ENCODE peak calls at places on chromosomes 2 and 18, in five cellular contexts. One of them, this sample, is unnamed.

GRCh38 chr18:3151379-3152264 is 68.1 kb downstream of the MYOM1 start:
- DNase-seq in BE2C: no peak
- DNase-seq in OCI-LY7: peak; percentile 59
- DNase-seq in CD8-positive, alpha-beta memory T cell: peak; percentile 37
- DNase-seq in pancreas: no peak
- DNase-seq in this sample: no peak

GRCh38 chr2:33107690-33108482 is 161.1 kb downstream of the LTBP1 start:
- DNase-seq in BE2C: no peak
- DNase-seq in OCI-LY7: no peak
- DNase-seq in CD8-positive, alpha-beta memory T cell: no peak
- DNase-seq in pancreas: no peak
- DNase-seq in this sample: no peak

GRCh38 chr18:7946724-7947377 is 379.7 kb downstream of the PTPRM start:
- DNase-seq in BE2C: no peak
- DNase-seq in OCI-LY7: no peak
- DNase-seq in CD8-positive, alpha-beta memory T cell: no peak
- DNase-seq in pancreas: no peak
- DNase-seq in this sample: peak; percentile 89

GRCh38 chr2:10378189-10378588 is 69.9 kb downstream of the ODC1 start:
- DNase-seq in BE2C: no peak
- DNase-seq in OCI-LY7: peak; percentile 96
- DNase-seq in CD8-positive, alpha-beta memory T cell: peak; percentile 37
- DNase-seq in pancreas: no peak
- DNase-seq in this sample: no peak

GRCh38 chr2:120204022-120204405 is 19.2 kb downstream of the TMEM185B start:
- DNase-seq in BE2C: no peak
- DNase-seq in OCI-LY7: no peak
- DNase-seq in CD8-positive, alpha-beta memory T cell: no peak
- DNase-seq in pancreas: no peak
- DNase-seq in this sample: no peak

GRCh38 chr2:36536776-36537175 is 61.2 kb downstream of the FEZ2 start:
- DNase-seq in BE2C: no peak
- DNase-seq in OCI-LY7: no peak
- DNase-seq in CD8-positive, alpha-beta memory T cell: no peak
- DNase-seq in pancreas: no peak
- DNase-seq in this sample: no peak

GRCh38 chr2:96156926-96157648 is 11.8 kb upstream of the DUSP2 start:
- DNase-seq in BE2C: no peak
- DNase-seq in OCI-LY7: peak; percentile 81
- DNase-seq in CD8-positive, alpha-beta memory T cell: no peak
- DNase-seq in pancreas: no peak
- DNase-seq in this sample: no peak

GRCh38 chr2:212994976-212995375 is 156.4 kb downstream of the IKZF2 start:
- DNase-seq in BE2C: no peak
- DNase-seq in OCI-LY7: no peak
- DNase-seq in CD8-positive, alpha-beta memory T cell: no peak
- DNase-seq in pancreas: no peak
- DNase-seq in this sample: no peak

GRCh38 chr2:241865957-241866858 is 3.3 kb upstream of the RTP5 start:
- DNase-seq in BE2C: peak; percentile 55
- DNase-seq in OCI-LY7: no peak
- DNase-seq in CD8-positive, alpha-beta memory T cell: no peak
- DNase-seq in pancreas: no peak
- DNase-seq in this sample: no peak

GRCh38 chr18:42025491-42025890 is 70.5 kb downstream of the PIK3C3 start:
- DNase-seq in BE2C: no peak
- DNase-seq in OCI-LY7: no peak
- DNase-seq in CD8-positive, alpha-beta memory T cell: no peak
- DNase-seq in pancreas: no peak
- DNase-seq in this sample: no peak

GRCh38 chr2:86193901-86194567 is 1.2 kb downstream of the IMMT start:
- DNase-seq in BE2C: no peak
- DNase-seq in OCI-LY7: peak; percentile 40
- DNase-seq in CD8-positive, alpha-beta memory T cell: no peak
- DNase-seq in pancreas: no peak
- DNase-seq in this sample: no peak
- H3K4me1 ChIP-seq in BE2C: no peaks in the 10 kb centered on the region
- H3K4me1 ChIP-seq in OCI-LY7: peaks cover 43% of the 10 kb centered on the region
- H3K4me1 ChIP-seq in CD8-positive, alpha-beta memory T cell: peaks cover 34% of the 10 kb centered on the region
- H3K4me1 ChIP-seq in pancreas: peaks cover 10% of the 10 kb centered on the region
- H3K4me1 ChIP-seq in this sample: peaks cover 18% of the 10 kb centered on the region

DNA sequence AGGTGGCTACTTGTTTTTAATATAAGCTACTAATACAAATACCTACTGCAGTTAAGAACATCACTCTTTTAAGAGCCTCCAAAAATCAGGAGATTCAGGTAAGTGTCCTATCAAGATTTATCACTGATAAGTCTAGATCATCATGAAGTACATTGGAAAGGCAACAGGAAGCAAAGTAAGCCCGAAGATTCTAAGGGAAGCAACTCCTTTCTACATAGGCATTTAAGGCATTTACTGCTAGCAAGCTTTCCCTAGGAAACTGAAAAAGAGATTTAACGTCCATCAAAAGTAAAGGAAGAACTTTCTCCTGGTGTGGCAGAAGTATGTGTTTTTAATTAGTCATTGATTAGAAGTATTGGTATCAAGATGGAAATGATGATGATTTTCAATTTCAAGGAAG is 3.7 kb downstream of the STK17B start:
- DNase-seq in BE2C: no peak
- DNase-seq in OCI-LY7: no peak
- DNase-seq in CD8-positive, alpha-beta memory T cell: no peak
- DNase-seq in pancreas: no peak
- DNase-seq in this sample: no peak
- H3K4me3 ChIP-seq in BE2C: peak overlapping the region; percentile 2
- H3K4me3 ChIP-seq in OCI-LY7: peak overlapping the region; percentile 98
- H3K4me3 ChIP-seq in CD8-positive, alpha-beta memory T cell: peak overlapping the region; percentile 88
- H3K4me3 ChIP-seq in pancreas: no peak overlapping the region
- H3K4me3 ChIP-seq in this sample: no peak overlapping the region

GRCh38 chr18:69814861-69815385 is 132.8 kb downstream of the CD226 start:
- DNase-seq in BE2C: no peak
- DNase-seq in OCI-LY7: no peak
- DNase-seq in CD8-positive, alpha-beta memory T cell: no peak
- DNase-seq in pancreas: no peak
- DNase-seq in this sample: no peak

GRCh38 chr18:69819460-69819859 is 128.2 kb downstream of the CD226 start:
- DNase-seq in BE2C: no peak
- DNase-seq in OCI-LY7: no peak
- DNase-seq in CD8-positive, alpha-beta memory T cell: no peak
- DNase-seq in pancreas: no peak
- DNase-seq in this sample: no peak

GRCh38 chr18:69808399-69808798 is 139.3 kb downstream of the CD226 start:
- DNase-seq in BE2C: no peak
- DNase-seq in OCI-LY7: no peak
- DNase-seq in CD8-positive, alpha-beta memory T cell: no peak
- DNase-seq in pancreas: no peak
- DNase-seq in this sample: no peak

GRCh38 chr18:69817335-69817935 is 130.2 kb downstream of the CD226 start:
- DNase-seq in BE2C: no peak
- DNase-seq in OCI-LY7: no peak
- DNase-seq in CD8-positive, alpha-beta memory T cell: no peak
- DNase-seq in pancreas: no peak
- DNase-seq in this sample: no peak

GRCh38 chr18:69813559-69813958 is 134.1 kb downstream of the CD226 start:
- DNase-seq in BE2C: no peak
- DNase-seq in OCI-LY7: no peak
- DNase-seq in CD8-positive, alpha-beta memory T cell: no peak
- DNase-seq in pancreas: no peak
- DNase-seq in this sample: no peak
- H3K4me1 ChIP-seq in BE2C: no peaks in the 10 kb centered on the region
- H3K4me1 ChIP-seq in OCI-LY7: no peaks in the 10 kb centered on the region
- H3K4me1 ChIP-seq in CD8-positive, alpha-beta memory T cell: no peaks in the 10 kb centered on the region
- H3K4me1 ChIP-seq in pancreas: no peaks in the 10 kb centered on the region
- H3K4me1 ChIP-seq in this sample: no peaks in the 10 kb centered on the region

GRCh38 chr2:168166902-168167510 is 80.4 kb downstream of the STK39 start:
- DNase-seq in BE2C: no peak
- DNase-seq in OCI-LY7: no peak
- DNase-seq in CD8-positive, alpha-beta memory T cell: no peak
- DNase-seq in pancreas: no peak
- DNase-seq in this sample: no peak

GRCh38 chr2:168165418-168165817 is 82.0 kb downstream of the STK39 start:
- DNase-seq in BE2C: no peak
- DNase-seq in OCI-LY7: no peak
- DNase-seq in CD8-positive, alpha-beta memory T cell: no peak
- DNase-seq in pancreas: no peak
- DNase-seq in this sample: no peak

GRCh38 chr2:168169097-168169745 is 78.2 kb downstream of the STK39 start:
- DNase-seq in BE2C: no peak
- DNase-seq in OCI-LY7: peak; percentile 5
- DNase-seq in CD8-positive, alpha-beta memory T cell: no peak
- DNase-seq in pancreas: no peak
- DNase-seq in this sample: no peak

GRCh38 chr2:168165985-168166901 is 81.2 kb downstream of the STK39 start:
- DNase-seq in BE2C: no peak
- DNase-seq in OCI-LY7: no peak
- DNase-seq in CD8-positive, alpha-beta memory T cell: no peak
- DNase-seq in pancreas: no peak
- DNase-seq in this sample: no peak

GRCh38 chr2:168167511-168168263 is 79.7 kb downstream of the STK39 start:
- DNase-seq in BE2C: no peak
- DNase-seq in OCI-LY7: no peak
- DNase-seq in CD8-positive, alpha-beta memory T cell: no peak
- DNase-seq in pancreas: no peak
- DNase-seq in this sample: no peak
- H3K4me3 ChIP-seq in BE2C: no peak overlapping the region
- H3K4me3 ChIP-seq in OCI-LY7: no peak overlapping the region
- H3K4me3 ChIP-seq in CD8-positive, alpha-beta memory T cell: no peak overlapping the region
- H3K4me3 ChIP-seq in pancreas: no peak overlapping the region
- H3K4me3 ChIP-seq in this sample: no peak overlapping the region

DNA sequence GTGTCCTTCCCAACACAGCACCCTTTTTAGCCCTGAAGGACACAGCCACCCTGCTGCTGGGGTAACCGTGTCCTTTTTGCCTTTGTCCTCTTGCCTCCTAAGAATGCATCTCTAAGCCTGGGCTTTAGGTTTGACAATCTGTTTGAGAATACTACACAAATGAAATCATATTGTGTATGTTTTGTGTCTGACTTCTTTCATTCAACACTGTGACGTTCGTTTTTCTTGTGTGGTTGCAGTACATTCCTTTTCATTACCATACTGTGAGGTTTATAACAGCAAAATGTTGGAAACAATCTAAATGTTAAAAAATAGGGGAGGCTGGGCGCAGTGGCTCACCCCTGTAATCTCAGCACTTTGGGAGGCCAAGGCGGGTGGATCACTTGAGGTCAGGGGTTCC is 11.2 kb downstream of the ASPRV1 start:
- DNase-seq in BE2C: no peak
- DNase-seq in OCI-LY7: no peak
- DNase-seq in CD8-positive, alpha-beta memory T cell: no peak
- DNase-seq in pancreas: no peak
- DNase-seq in this sample: no peak
- H3K4me1 ChIP-seq in BE2C: no peaks in the 10 kb centered on the region
- H3K4me1 ChIP-seq in OCI-LY7: peaks cover 17% of the 10 kb centered on the region
- H3K4me1 ChIP-seq in CD8-positive, alpha-beta memory T cell: peaks cover 25% of the 10 kb centered on the region
- H3K4me1 ChIP-seq in pancreas: no peaks in the 10 kb centered on the region
- H3K4me1 ChIP-seq in this sample: peaks cover 46% of the 10 kb centered on the region

DNA sequence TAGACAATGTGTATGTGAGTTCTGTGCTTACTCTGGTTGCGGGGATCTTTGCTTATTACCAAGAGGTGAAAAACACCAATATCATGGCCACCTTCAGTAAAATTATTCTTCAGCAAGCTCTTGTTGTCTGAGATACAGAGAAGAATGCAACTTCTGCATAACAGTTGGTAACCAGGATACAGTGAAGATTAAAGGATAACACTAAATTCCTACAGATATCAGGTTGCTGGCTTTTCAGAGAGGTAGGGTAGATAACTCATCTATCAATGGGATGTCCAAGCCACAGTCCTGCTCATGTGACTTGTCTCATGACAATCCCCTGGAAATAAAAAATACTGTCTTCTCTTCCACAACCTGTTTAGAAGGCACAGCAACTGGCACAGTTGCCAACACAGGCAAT is 308.5 kb downstream of the TNS1 start:
- DNase-seq in BE2C: no peak
- DNase-seq in OCI-LY7: no peak
- DNase-seq in CD8-positive, alpha-beta memory T cell: no peak
- DNase-seq in pancreas: no peak
- DNase-seq in this sample: no peak
- H3K4me3 ChIP-seq in BE2C: no peak overlapping the region
- H3K4me3 ChIP-seq in OCI-LY7: no peak overlapping the region
- H3K4me3 ChIP-seq in CD8-positive, alpha-beta memory T cell: no peak overlapping the region
- H3K4me3 ChIP-seq in pancreas: no peak overlapping the region
- H3K4me3 ChIP-seq in this sample: no peak overlapping the region

GRCh38 chr2:99388892-99389291 is 51.7 kb downstream of the EIF5B start:
- DNase-seq in BE2C: no peak
- DNase-seq in OCI-LY7: no peak
- DNase-seq in CD8-positive, alpha-beta memory T cell: no peak
- DNase-seq in pancreas: no peak
- DNase-seq in this sample: no peak
- H3K4me1 ChIP-seq in BE2C: no peaks in the 10 kb centered on the region
- H3K4me1 ChIP-seq in OCI-LY7: no peaks in the 10 kb centered on the region
- H3K4me1 ChIP-seq in CD8-positive, alpha-beta memory T cell: no peaks in the 10 kb centered on the region
- H3K4me1 ChIP-seq in pancreas: no peaks in the 10 kb centered on the region
- H3K4me1 ChIP-seq in this sample: no peaks in the 10 kb centered on the region

GRCh38 chr2:240820014-240820606 is at the start of gene KIF1A:
- DNase-seq in BE2C: peak; percentile 89
- DNase-seq in OCI-LY7: no peak
- DNase-seq in CD8-positive, alpha-beta memory T cell: no peak
- DNase-seq in pancreas: peak; percentile 74
- DNase-seq in this sample: no peak

GRCh38 chr2:240822280-240822847 is 2.3 kb upstream of the KIF1A start:
- DNase-seq in BE2C: peak; percentile 41
- DNase-seq in OCI-LY7: no peak
- DNase-seq in CD8-positive, alpha-beta memory T cell: no peak
- DNase-seq in pancreas: no peak
- DNase-seq in this sample: no peak

GRCh38 chr2:240820607-240821428 is 799 bp upstream of the KIF1A start:
- DNase-seq in BE2C: peak; percentile 55
- DNase-seq in OCI-LY7: no peak
- DNase-seq in CD8-positive, alpha-beta memory T cell: no peak
- DNase-seq in pancreas: no peak
- DNase-seq in this sample: no peak

GRCh38 chr2:240819404-240820013 is 510 bp downstream of the KIF1A start:
- DNase-seq in BE2C: peak; percentile 38
- DNase-seq in OCI-LY7: no peak
- DNase-seq in CD8-positive, alpha-beta memory T cell: no peak
- DNase-seq in pancreas: peak; percentile 68
- DNase-seq in this sample: no peak

DNA sequence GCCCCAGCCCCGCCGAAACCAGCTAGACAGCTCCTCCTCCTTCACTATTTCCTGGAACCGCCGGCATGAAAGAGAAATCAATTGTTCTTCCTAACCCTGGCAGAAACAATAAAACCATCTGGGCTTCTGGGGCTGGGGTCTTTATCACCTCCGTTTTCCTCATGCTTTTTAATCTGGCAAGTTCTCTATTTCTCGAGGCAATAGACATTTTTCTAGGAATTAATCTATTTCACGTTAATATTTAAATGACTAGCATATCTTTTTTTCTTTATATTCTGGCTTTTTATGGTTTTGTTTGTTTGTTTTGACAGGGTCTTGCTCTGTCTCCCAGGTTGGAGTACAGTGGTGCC is 1.4 kb upstream of the KIF1A start:
- DNase-seq in BE2C: no peak
- DNase-seq in OCI-LY7: no peak
- DNase-seq in CD8-positive, alpha-beta memory T cell: no peak
- DNase-seq in pancreas: no peak
- DNase-seq in this sample: no peak
- H3K4me3 ChIP-seq in BE2C: peak overlapping the region; percentile 61
- H3K4me3 ChIP-seq in OCI-LY7: no peak overlapping the region
- H3K4me3 ChIP-seq in CD8-positive, alpha-beta memory T cell: no peak overlapping the region
- H3K4me3 ChIP-seq in pancreas: no peak overlapping the region
- H3K4me3 ChIP-seq in this sample: no peak overlapping the region